ENCODE peak calls at places on chromosomes 4 and X, in five cellular contexts. One of them, this sample, is unnamed.

GRCh38 chrX:5051831-5052491 is 1176.7 kb downstream of the NLGN4X start:
- DNase-seq in T-helper 1 cell: no peak
- DNase-seq in HCT116: no peak
- DNase-seq in kidney epithelial cell: peak
- DNase-seq in left ventricle myocardium superior: no peak
- DNase-seq in this sample: no peak

GRCh38 chr4:4418676-4419370 is 31.9 kb downstream of the NSG1 start:
- DNase-seq in left ventricle myocardium superior: no peak
- DNase-seq in kidney epithelial cell: peak
- DNase-seq in T-helper 1 cell: no peak
- DNase-seq in HCT116: no peak
- DNase-seq in this sample: no peak

GRCh38 chrX:42107495-42108139 is 184.3 kb upstream of the CASK start:
- DNase-seq in left ventricle myocardium superior: no peak
- DNase-seq in HCT116: no peak
- DNase-seq in T-helper 1 cell: no peak
- DNase-seq in kidney epithelial cell: no peak
- DNase-seq in this sample: no peak

GRCh38 chr4:48944252-48944651 is 37.7 kb upstream of the OCIAD2 start:
- DNase-seq in left ventricle myocardium superior: no peak
- DNase-seq in kidney epithelial cell: no peak
- DNase-seq in HCT116: peak
- DNase-seq in T-helper 1 cell: no peak
- DNase-seq in this sample: no peak

GRCh38 chrX:64204252-64204651 is 1.3 kb downstream of the AMER1 start:
- DNase-seq in T-helper 1 cell: no peak
- DNase-seq in kidney epithelial cell: no peak
- DNase-seq in HCT116: no peak
- DNase-seq in left ventricle myocardium superior: peak
- DNase-seq in this sample: no peak

GRCh38 chrX:46611658-46612362 is 38.2 kb downstream of the CHST7 start:
- DNase-seq in kidney epithelial cell: no peak
- DNase-seq in HCT116: no peak
- DNase-seq in T-helper 1 cell: peak
- DNase-seq in left ventricle myocardium superior: no peak
- DNase-seq in this sample: no peak

GRCh38 chr4:106809083-106809482 is 227.0 kb downstream of the DKK2 start:
- DNase-seq in HCT116: peak
- DNase-seq in T-helper 1 cell: no peak
- DNase-seq in kidney epithelial cell: no peak
- DNase-seq in left ventricle myocardium superior: no peak
- DNase-seq in this sample: no peak

GRCh38 chrX:139542652-139543051 is 12.1 kb downstream of the F9 start:
- DNase-seq in kidney epithelial cell: no peak
- DNase-seq in T-helper 1 cell: no peak
- DNase-seq in left ventricle myocardium superior: no peak
- DNase-seq in HCT116: no peak
- DNase-seq in this sample: no peak

GRCh38 chr4:156193800-156194199 is 240.1 kb upstream of the CTSO start:
- DNase-seq in T-helper 1 cell: no peak
- DNase-seq in HCT116: no peak
- DNase-seq in kidney epithelial cell: no peak
- DNase-seq in left ventricle myocardium superior: no peak
- DNase-seq in this sample: no peak

GRCh38 chr4:73189274-73189810 is 69.3 kb downstream of the ANKRD17 start:
- DNase-seq in left ventricle myocardium superior: no peak
- DNase-seq in kidney epithelial cell: no peak
- DNase-seq in T-helper 1 cell: no peak
- DNase-seq in HCT116: no peak
- DNase-seq in this sample: no peak

GRCh38 chrX:65924938-65925507 is 114.9 kb downstream of the VSIG4 start:
- DNase-seq in left ventricle myocardium superior: peak
- DNase-seq in HCT116: no peak
- DNase-seq in kidney epithelial cell: no peak
- DNase-seq in T-helper 1 cell: no peak
- DNase-seq in this sample: no peak

GRCh38 chr4:83772680-83773079 is 236.8 kb downstream of the GPAT3 start:
- DNase-seq in T-helper 1 cell: no peak
- DNase-seq in left ventricle myocardium superior: no peak
- DNase-seq in kidney epithelial cell: no peak
- DNase-seq in HCT116: no peak
- DNase-seq in this sample: no peak

GRCh38 chr4:8665406-8666360 is 73.1 kb downstream of the CPZ start:
- DNase-seq in kidney epithelial cell: peak
- DNase-seq in left ventricle myocardium superior: no peak
- DNase-seq in T-helper 1 cell: no peak
- DNase-seq in HCT116: no peak
- DNase-seq in this sample: no peak

GRCh38 chr4:10095296-10095991 is 21.2 kb downstream of the WDR1 start:
- DNase-seq in left ventricle myocardium superior: no peak
- DNase-seq in HCT116: no peak
- DNase-seq in kidney epithelial cell: no peak
- DNase-seq in T-helper 1 cell: no peak
- DNase-seq in this sample: no peak

GRCh38 chr4:77190053-77190452 is 33.0 kb downstream of the CCNG2 start:
- DNase-seq in HCT116: no peak
- DNase-seq in T-helper 1 cell: no peak
- DNase-seq in kidney epithelial cell: peak
- DNase-seq in left ventricle myocardium superior: no peak
- DNase-seq in this sample: no peak

GRCh38 chrX:1581132-1581531 is 10.3 kb upstream of the AKAP17A start:
- DNase-seq in HCT116: no peak
- DNase-seq in left ventricle myocardium superior: no peak
- DNase-seq in T-helper 1 cell: peak
- DNase-seq in kidney epithelial cell: no peak
- DNase-seq in this sample: peak

GRCh38 chr4:924107-925096 is 7.7 kb downstream of the GAK start:
- DNase-seq in T-helper 1 cell: no peak
- DNase-seq in kidney epithelial cell: no peak
- DNase-seq in HCT116: no peak
- DNase-seq in left ventricle myocardium superior: no peak
- DNase-seq in this sample: peak

GRCh38 chr4:152700151-152700550 is 20.4 kb upstream of the TMEM154 start:
- DNase-seq in HCT116: no peak
- DNase-seq in kidney epithelial cell: no peak
- DNase-seq in left ventricle myocardium superior: no peak
- DNase-seq in T-helper 1 cell: no peak
- DNase-seq in this sample: no peak

GRCh38 chr4:88791274-88791673 is 93.6 kb upstream of the NAP1L5 start:
- DNase-seq in kidney epithelial cell: peak
- DNase-seq in T-helper 1 cell: no peak
- DNase-seq in HCT116: peak
- DNase-seq in left ventricle myocardium superior: no peak
- DNase-seq in this sample: peak

GRCh38 chr4:15106417-15106816 is 104.1 kb downstream of the CPEB2 start:
- DNase-seq in left ventricle myocardium superior: no peak
- DNase-seq in kidney epithelial cell: no peak
- DNase-seq in HCT116: no peak
- DNase-seq in T-helper 1 cell: no peak
- DNase-seq in this sample: no peak

GRCh38 chrX:109600114-109600710 is 24.8 kb downstream of the KCNE5 start:
- DNase-seq in kidney epithelial cell: no peak
- DNase-seq in T-helper 1 cell: no peak
- DNase-seq in left ventricle myocardium superior: peak
- DNase-seq in HCT116: no peak
- DNase-seq in this sample: no peak

GRCh38 chr4:152983221-152983620 is 47.1 kb downstream of the FHDC1 start:
- DNase-seq in left ventricle myocardium superior: no peak
- DNase-seq in HCT116: no peak
- DNase-seq in kidney epithelial cell: no peak
- DNase-seq in T-helper 1 cell: no peak
- DNase-seq in this sample: no peak

GRCh38 chr4:176150283-176150682 is 45.1 kb downstream of the SPATA4 start:
- DNase-seq in HCT116: peak
- DNase-seq in kidney epithelial cell: no peak
- DNase-seq in left ventricle myocardium superior: no peak
- DNase-seq in T-helper 1 cell: no peak
- DNase-seq in this sample: peak

GRCh38 chr4:25234390-25235367 is 846 bp downstream of the PI4K2B start:
- DNase-seq in T-helper 1 cell: peak
- DNase-seq in left ventricle myocardium superior: peak
- DNase-seq in kidney epithelial cell: no peak
- DNase-seq in HCT116: peak
- DNase-seq in this sample: peak

GRCh38 chrX:152819271-152819670 is 11.3 kb downstream of the CETN2 start:
- DNase-seq in HCT116: no peak
- DNase-seq in kidney epithelial cell: no peak
- DNase-seq in T-helper 1 cell: no peak
- DNase-seq in left ventricle myocardium superior: no peak
- DNase-seq in this sample: no peak